ENCODE peak calls at places on chromosomes 16 and 17, in five cellular contexts. One of them, this sample, is unnamed.

GRCh38 chr17:41987642-41988041 is 21.0 kb downstream of the CNP start:
- DNase-seq in SK-N-DZ: no peak
- DNase-seq in AML-193: peak; percentile 15
- DNase-seq in psoas muscle: no peak
- DNase-seq in CD8-positive, alpha-beta T cell: no peak
- DNase-seq in this sample: no peak

GRCh38 chr16:2500937-2501750 is 12.6 kb upstream of the ATP6V0C start:
- DNase-seq in SK-N-DZ: peak; percentile 89
- DNase-seq in AML-193: peak; percentile 51
- DNase-seq in psoas muscle: peak; percentile 82
- DNase-seq in CD8-positive, alpha-beta T cell: peak; percentile 89
- DNase-seq in this sample: peak; percentile 50

GRCh38 chr17:68197091-68197996 is 50.5 kb upstream of the AMZ2 start:
- DNase-seq in SK-N-DZ: no peak
- DNase-seq in AML-193: no peak
- DNase-seq in psoas muscle: peak; percentile 36
- DNase-seq in CD8-positive, alpha-beta T cell: peak; percentile 65
- DNase-seq in this sample: no peak

GRCh38 chr17:38667099-38667786 is 7.5 kb downstream of the EPOP start:
- DNase-seq in SK-N-DZ: peak; percentile 76
- DNase-seq in AML-193: peak; percentile 84
- DNase-seq in psoas muscle: peak; percentile 52
- DNase-seq in CD8-positive, alpha-beta T cell: peak; percentile 72
- DNase-seq in this sample: peak; percentile 60

GRCh38 chr16:15578824-15579223 is 64.1 kb downstream of the MARF1 start:
- DNase-seq in SK-N-DZ: no peak
- DNase-seq in AML-193: no peak
- DNase-seq in psoas muscle: no peak
- DNase-seq in CD8-positive, alpha-beta T cell: no peak
- DNase-seq in this sample: no peak

GRCh38 chr17:39631403-39631802 is 4.7 kb downstream of the PPP1R1B start:
- DNase-seq in SK-N-DZ: no peak
- DNase-seq in AML-193: no peak
- DNase-seq in psoas muscle: no peak
- DNase-seq in CD8-positive, alpha-beta T cell: no peak
- DNase-seq in this sample: no peak

GRCh38 chr16:68640972-68641371 is 4.1 kb upstream of the CDH3 start:
- DNase-seq in SK-N-DZ: no peak
- DNase-seq in AML-193: no peak
- DNase-seq in psoas muscle: no peak
- DNase-seq in CD8-positive, alpha-beta T cell: no peak
- DNase-seq in this sample: no peak

GRCh38 chr17:81194941-81195901 is 27.5 kb downstream of the CEP131 start:
- DNase-seq in SK-N-DZ: no peak
- DNase-seq in AML-193: no peak
- DNase-seq in psoas muscle: no peak
- DNase-seq in CD8-positive, alpha-beta T cell: no peak
- DNase-seq in this sample: peak; percentile 13

GRCh38 chr16:86073763-86074493 is 175.0 kb downstream of the IRF8 start:
- DNase-seq in SK-N-DZ: no peak
- DNase-seq in AML-193: no peak
- DNase-seq in psoas muscle: no peak
- DNase-seq in CD8-positive, alpha-beta T cell: no peak
- DNase-seq in this sample: no peak

GRCh38 chr16:57725976-57726375 is 9.6 kb upstream of the KATNB1 start:
- DNase-seq in SK-N-DZ: no peak
- DNase-seq in AML-193: no peak
- DNase-seq in psoas muscle: no peak
- DNase-seq in CD8-positive, alpha-beta T cell: no peak
- DNase-seq in this sample: no peak

GRCh38 chr17:81329279-81329926 is 34.3 kb upstream of the SLC38A10 start:
- DNase-seq in SK-N-DZ: no peak
- DNase-seq in AML-193: peak; percentile 40
- DNase-seq in psoas muscle: peak; percentile 95
- DNase-seq in CD8-positive, alpha-beta T cell: no peak
- DNase-seq in this sample: peak; percentile 88

GRCh38 chr16:82178352-82178751 is 8.3 kb upstream of the MPHOSPH6 start:
- DNase-seq in SK-N-DZ: no peak
- DNase-seq in AML-193: no peak
- DNase-seq in psoas muscle: no peak
- DNase-seq in CD8-positive, alpha-beta T cell: no peak
- DNase-seq in this sample: no peak

GRCh38 chr16:3569851-3570250 is 7.4 kb downstream of the NLRC3 start:
- DNase-seq in SK-N-DZ: no peak
- DNase-seq in AML-193: no peak
- DNase-seq in psoas muscle: no peak
- DNase-seq in CD8-positive, alpha-beta T cell: no peak
- DNase-seq in this sample: no peak

GRCh38 chr17:77324227-77324626 is 183.5 kb downstream of the SEC14L1 start:
- DNase-seq in SK-N-DZ: no peak
- DNase-seq in AML-193: no peak
- DNase-seq in psoas muscle: no peak
- DNase-seq in CD8-positive, alpha-beta T cell: no peak
- DNase-seq in this sample: peak; percentile 43